ENCODE peak calls at places on chromosomes 1 and 21, in eight cellular contexts. U, O, T, Q, A, G, B and N are unnamed samples.

GRCh38 chr1:248306103-248306502 is 2.9 kb upstream of the OR2T12 start:
- DNase-seq in U (no peak), O (no peak), T (no peak), Q (no peak), A (no peak), G (no peak), B (no peak), N (no peak)

GRCh38 chr1:10906866-10907519 is 105.5 kb upstream of the TARDBP start:
- DNase-seq in U (no peak), O (no peak), T (no peak), Q (no peak), A (no peak), G (no peak), B (no peak), N (no peak)

GRCh38 chr1:205047764-205048231 is 4.8 kb downstream of the CNTN2 start:
- DNase-seq in U (no peak), O (no peak), T (no peak), Q (no peak), A (no peak), G (no peak), B (peak), N (no peak)

GRCh38 chr1:65317866-65318653 is 8.7 kb downstream of the DNAJC6 start:
- DNase-seq in U (no peak), O (no peak), T (no peak), Q (no peak), A (no peak), G (no peak), B (no peak), N (no peak)

GRCh38 chr1:25562928-25563283 is 19.5 kb downstream of the LDLRAP1 start:
- DNase-seq in U (no peak), O (no peak), T (no peak), Q (no peak), A (no peak), G (no peak), B (no peak), N (no peak)

GRCh38 chr21:34926784-34927548 is 122.1 kb downstream of the RUNX1 start:
- DNase-seq in U (no peak), O (no peak), T (peak), Q (no peak), A (no peak), G (peak), B (no peak), N (peak)

GRCh38 chr1:156097499-156098178 is 15.4 kb upstream of the MEX3A start:
- DNase-seq in U (no peak), O (no peak), T (no peak), Q (no peak), A (no peak), G (no peak), B (no peak), N (no peak)

GRCh38 chr1:196501760-196502428 is 106.3 kb downstream of the KCNT2 start:
- DNase-seq in U (no peak), O (no peak), T (no peak), Q (no peak), A (no peak), G (no peak), B (no peak), N (no peak)